ENCODE peak calls at places on chromosomes 1 and 21, in four cellular contexts. A, H, Y and Q are unnamed samples.

GRCh38 chr1:192529031-192529755 is 46.4 kb upstream of the RGS1 start:
- DNase-seq in H (peak), Y (no peak), A (no peak), Q (no peak)

GRCh38 chr21:40243676-40244075 is 376.4 kb downstream of the PCP4 start:
- DNase-seq in Y (no peak), A (no peak), H (no peak), Q (no peak)

GRCh38 chr1:205375816-205376545 is 19.3 kb upstream of the KLHDC8A start:
- DNase-seq in H (peak), Y (peak), A (no peak), Q (no peak)

GRCh38 chr1:166740668-166741276 is 98.5 kb upstream of the POGK start:
- DNase-seq in A (no peak), H (no peak), Y (no peak), Q (no peak)

GRCh38 chr1:84406209-84406917 is 8.1 kb downstream of the DNASE2B start:
- DNase-seq in A (no peak), Y (no peak), H (peak), Q (no peak)

GRCh38 chr1:51506537-51506936 is 12.5 kb downstream of the EPS15 start:
- DNase-seq in A (no peak), Y (no peak), H (peak), Q (peak)

GRCh38 chr1:110336300-110337039 is 2.7 kb upstream of the RBM15 start:
- DNase-seq in H (peak), A (no peak), Y (no peak), Q (no peak)

GRCh38 chr1:53957231-53957818 is 11.2 kb downstream of the LRRC42 start:
- DNase-seq in A (no peak), Y (no peak), H (peak), Q (no peak)

GRCh38 chr1:67588186-67588865 is 96.7 kb upstream of the GADD45A start:
- DNase-seq in Y (no peak), A (no peak), H (no peak), Q (no peak)

GRCh38 chr21:42466700-42467612 is 29.1 kb downstream of the RSPH1 start:
- DNase-seq in Y (peak), A (no peak), H (peak), Q (no peak)

GRCh38 chr1:62025892-62026291 is 168.8 kb upstream of the L1TD1 start:
- DNase-seq in A (no peak), H (no peak), Y (no peak), Q (no peak)

GRCh38 chr1:185694081-185694480 is 40.1 kb upstream of the HMCN1 start:
- DNase-seq in Y (no peak), A (no peak), H (peak), Q (peak)

GRCh38 chr1:192732787-192733186 is 76.1 kb upstream of the RGS2 start:
- DNase-seq in A (no peak), Y (peak), H (no peak), Q (no peak)

GRCh38 chr1:201598973-201599372 is 60.0 kb downstream of the NAV1 start:
- DNase-seq in H (no peak), A (no peak), Y (no peak), Q (no peak)

GRCh38 chr1:26538480-26539412 is 9.2 kb downstream of the RPS6KA1 start:
- DNase-seq in H (peak), Y (peak), A (no peak), Q (no peak)

GRCh38 chr1:33818071-33818470 is 45.8 kb upstream of the HMGB4 start:
- DNase-seq in Y (no peak), A (no peak), H (no peak), Q (no peak)